ENCODE peak calls at places on chromosomes 5 and 9, in four cellular contexts. K is AG09319, C is SHP77, T is NCI-H1092 treated with DMSO at 0.1 percent for 48 hours. V is an unnamed sample.
A peak's percentile ranks its signal among the peaks of the same experiment; 100 is the strongest.

GRCh38 chr5:180600554-180601041 is 9.3 kb upstream of the SCGB3A1 start:
- DNase-seq in K (no peak), C (no peak), T (no peak), V (no peak)

GRCh38 chr5:97412959-97413358 is 229.9 kb upstream of the RIOK2 start:
- DNase-seq in K (no peak), C (no peak), T (no peak), V (no peak)

GRCh38 chr5:1891391-1891790 is 8.7 kb upstream of the IRX4 start:
- DNase-seq in K (no peak), C (no peak), T (no peak), V (no peak)

GRCh38 chr9:87383341-87384150 is 114.1 kb upstream of the DAPK1 start:
- DNase-seq in K (no peak), C (no peak), T (no peak), V (no peak)

GRCh38 chr9:5263568-5264218 is 32.5 kb downstream of the INSL4 start:
- DNase-seq in K (no peak), C (no peak), T (no peak), V (no peak)

GRCh38 chr9:133606722-133607053 is 2.5 kb downstream of the FAM163B start:
- DNase-seq in K (no peak), C (no peak), T (no peak), V (no peak)

GRCh38 chr5:173395257-173395932 is 67.2 kb upstream of the STC2 start:
- DNase-seq in K (no peak), C (no peak), T (no peak), V (no peak)

GRCh38 chr5:112876362-112876761 is 15.3 kb downstream of the SRP19 start:
- DNase-seq in K (no peak), C (no peak), T (no peak), V (no peak)

GRCh38 chr5:28402590-28403301 is 1364.4 kb upstream of the CDH9 start:
- DNase-seq in K (no peak), C (no peak), T (no peak), V (no peak)

GRCh38 chr9:33354651-33355211 is 47.6 kb downstream of the AQP7 start:
- DNase-seq in K (no peak), C (no peak), T (no peak), V (peak; percentile 77)

GRCh38 chr5:35247645-35248034 is 17.4 kb upstream of the PRLR start:
- DNase-seq in K (no peak), C (no peak), T (peak; percentile 49), V (peak; percentile 81)

GRCh38 chr5:21391506-21391905 is 1403.5 kb upstream of the CDH18 start:
- DNase-seq in K (no peak), C (no peak), T (peak; percentile 8), V (no peak)